ENCODE peak calls at places on chromosomes 2 and 18, in six cellular contexts. Z, X, K, R, T and V are unnamed samples.

GRCh38 chr18:47953471-47953931 is 23.0 kb upstream of the SMAD2 start:
- DNase-seq in Z (peak; percentile 12), X (peak; percentile 42), K (peak; percentile 84), R (no peak), T (peak; percentile 40), V (no peak)

GRCh38 chr2:109427661-109428091 is 186.1 kb downstream of the SEPTIN10 start:
- DNase-seq in Z (no peak), X (no peak), K (no peak), R (peak; percentile 35), T (no peak), V (no peak)

GRCh38 chr2:181038796-181039195 is 58.4 kb downstream of the UBE2E3 start:
- DNase-seq in Z (no peak), X (no peak), K (no peak), R (no peak), T (no peak), V (no peak)

GRCh38 chr2:26970928-26971627 is 641 bp downstream of the MAPRE3 start:
- DNase-seq in Z (no peak), X (peak; percentile 14), K (peak; percentile 65), R (no peak), T (peak; percentile 71), V (no peak)

GRCh38 chr2:1664698-1665097 is 79.6 kb downstream of the PXDN start:
- DNase-seq in Z (no peak), X (no peak), K (no peak), R (peak; percentile 50), T (no peak), V (no peak)

GRCh38 chr2:88690591-88691338 is 708 bp upstream of the RPIA start:
- DNase-seq in Z (peak; percentile 69), X (no peak), K (no peak), R (no peak), T (peak; percentile 54), V (no peak)

GRCh38 chr2:86216577-86217555 is 17.6 kb downstream of the MRPL35 start:
- DNase-seq in Z (no peak), X (peak; percentile 12), K (no peak), R (no peak), T (no peak), V (no peak)

GRCh38 chr2:73006969-73007710 is 64.4 kb downstream of the SFXN5 start:
- DNase-seq in Z (no peak), X (no peak), K (peak; percentile 19), R (no peak), T (no peak), V (no peak)

GRCh38 chr2:58427572-58428285 is 186.6 kb upstream of the FANCL start:
- DNase-seq in Z (no peak), X (no peak), K (no peak), R (no peak), T (peak; percentile 69), V (no peak)

GRCh38 chr18:68215931-68216330 is 499.0 kb downstream of the TMX3 start:
- DNase-seq in Z (no peak), X (peak; percentile 46), K (no peak), R (no peak), T (no peak), V (no peak)

GRCh38 chr18:78086931-78087330 is 837.3 kb downstream of the GALR1 start:
- DNase-seq in Z (no peak), X (no peak), K (no peak), R (no peak), T (no peak), V (no peak)

GRCh38 chr2:180033993-180034894 is 27.1 kb upstream of the CWC22 start:
- DNase-seq in Z (peak; percentile 49), X (no peak), K (no peak), R (no peak), T (peak; percentile 73), V (no peak)

GRCh38 chr2:195029804-195030654 is 627.0 kb upstream of the SLC39A10 start:
- DNase-seq in Z (no peak), X (no peak), K (no peak), R (no peak), T (no peak), V (no peak)

GRCh38 chr18:25102657-25103056 is 249.3 kb downstream of the ZNF521 start:
- DNase-seq in Z (no peak), X (no peak), K (no peak), R (no peak), T (no peak), V (no peak)

GRCh38 chr2:3741867-3742602 is 38.7 kb downstream of the DCDC2C start:
- DNase-seq in Z (no peak), X (no peak), K (no peak), R (no peak), T (peak; percentile 21), V (no peak)

GRCh38 chr2:88088999-88089398 is 21.4 kb downstream of the SMYD1 start:
- DNase-seq in Z (no peak), X (no peak), K (no peak), R (no peak), T (no peak), V (no peak)

GRCh38 chr2:119257198-119257597 is 33.6 kb downstream of the STEAP3 start:
- DNase-seq in Z (no peak), X (no peak), K (no peak), R (no peak), T (no peak), V (no peak)

GRCh38 chr2:37795938-37796337 is 124.5 kb upstream of the CDC42EP3 start:
- DNase-seq in Z (no peak), X (no peak), K (no peak), R (no peak), T (no peak), V (no peak)

GRCh38 chr2:64454316-64455030 is 511 bp downstream of the LGALSL start:
- DNase-seq in Z (peak; percentile 75), X (no peak), K (peak; percentile 82), R (peak; percentile 83), T (peak; percentile 72), V (no peak)
- H3K27ac ChIP-seq in Z (no peak overlapping the region), X (peak overlapping the region; percentile 91), K (peak overlapping the region; percentile 98), R (peak overlapping the region; percentile 98), T (no peak overlapping the region), V (no peak overlapping the region)

GRCh38 chr2:200314976-200315567 is 8.6 kb downstream of the SPATS2L start:
- DNase-seq in Z (no peak), X (no peak), K (no peak), R (no peak), T (no peak), V (no peak)
- H3K4me1 ChIP-seq in Z (no peaks in the 10 kb centered on the region), X (peaks cover 6% of the 10 kb centered on the region), K (peaks cover 52% of the 10 kb centered on the region), R (peaks cover 81% of the 10 kb centered on the region), T (peaks cover 86% of the 10 kb centered on the region), V (peaks cover 19% of the 10 kb centered on the region)

GRCh38 chr2:237723613-237724012 is 75.0 kb upstream of the RBM44 start:
- DNase-seq in Z (peak; percentile 70), X (peak; percentile 62), K (peak; percentile 29), R (peak; percentile 72), T (peak; percentile 69), V (no peak)
- H3K27ac ChIP-seq in Z (no peak overlapping the region), X (no peak overlapping the region), K (no peak overlapping the region), R (peak overlapping the region; percentile 97), T (no peak overlapping the region), V (no peak overlapping the region)

DNA sequence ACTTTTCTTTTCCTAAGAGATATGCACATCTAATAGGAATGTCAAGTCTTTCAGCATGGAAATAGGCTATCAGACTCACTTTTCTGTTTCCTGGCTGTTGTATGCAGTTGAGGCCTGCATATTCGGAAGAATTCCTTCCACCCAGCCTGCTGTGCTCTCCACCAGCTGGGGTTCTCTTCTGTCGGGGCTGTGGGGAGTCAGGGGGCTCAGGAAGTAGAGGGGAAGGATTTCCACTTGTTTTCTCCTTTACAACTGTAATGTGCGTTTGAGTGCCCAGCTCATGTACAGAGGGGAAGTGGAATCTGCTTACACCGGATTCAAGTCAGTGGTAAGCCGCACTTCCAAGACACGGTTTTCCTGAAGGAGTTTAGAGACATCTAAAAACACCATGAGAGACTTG is 90.2 kb downstream of the MTCL1 start:
- DNase-seq in Z (no peak), X (no peak), K (no peak), R (no peak), T (peak; percentile 36), V (no peak)
- H3K4me1 ChIP-seq in Z (no peaks in the 10 kb centered on the region), X (peaks cover 34% of the 10 kb centered on the region), K (no peaks in the 10 kb centered on the region), R (peaks cover 55% of the 10 kb centered on the region), T (peaks cover 67% of the 10 kb centered on the region), V (peaks cover 10% of the 10 kb centered on the region)

GRCh38 chr2:11581797-11582525 is 48.1 kb downstream of the GREB1 start:
- DNase-seq in Z (no peak), X (no peak), K (no peak), R (peak; percentile 53), T (no peak), V (no peak)

GRCh38 chr2:11584530-11585056 is 50.7 kb downstream of the GREB1 start:
- DNase-seq in Z (no peak), X (no peak), K (no peak), R (peak; percentile 48), T (no peak), V (no peak)

GRCh38 chr2:11582526-11583202 is 48.8 kb downstream of the GREB1 start:
- DNase-seq in Z (peak; percentile 41), X (no peak), K (peak; percentile 74), R (peak; percentile 77), T (peak; percentile 84), V (peak; percentile 55)

GRCh38 chr2:11583840-11584529 is 50.1 kb downstream of the GREB1 start:
- DNase-seq in Z (peak; percentile 59), X (peak; percentile 77), K (no peak), R (peak; percentile 86), T (peak; percentile 76), V (no peak)

DNA sequence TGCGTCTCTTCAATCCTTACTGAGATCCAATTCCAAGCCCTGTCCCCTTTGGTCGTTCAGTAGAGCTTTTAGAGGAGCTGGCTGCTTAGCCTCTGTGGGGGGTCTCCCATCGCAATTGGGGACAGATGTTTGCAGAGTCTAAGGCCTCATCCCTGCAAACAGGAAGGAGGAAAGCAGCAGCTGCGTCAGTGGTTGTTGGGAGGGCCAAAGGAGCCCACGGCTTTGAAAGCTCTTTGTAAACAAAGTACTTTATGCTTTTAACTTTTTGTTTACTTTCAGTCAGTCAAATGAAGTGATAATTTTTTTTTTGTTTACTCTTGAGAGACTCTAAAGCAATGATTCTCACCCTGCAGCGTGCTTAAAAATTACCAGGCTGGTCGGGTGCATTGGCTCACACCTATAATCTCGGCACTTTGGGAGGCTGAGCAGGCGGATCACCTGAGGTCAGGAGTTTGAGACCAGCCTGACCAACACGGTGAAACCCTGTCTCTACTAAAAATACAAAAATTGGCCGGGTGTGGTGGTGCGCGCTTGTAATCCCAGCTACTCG is 49.4 kb downstream of the GREB1 start:
- DNase-seq in Z (no peak), X (no peak), K (no peak), R (peak; percentile 76), T (peak; percentile 51), V (no peak)
- H3K27ac ChIP-seq in Z (no peak overlapping the region), X (no peak overlapping the region), K (no peak overlapping the region), R (no peak overlapping the region), T (no peak overlapping the region), V (no peak overlapping the region)

DNA sequence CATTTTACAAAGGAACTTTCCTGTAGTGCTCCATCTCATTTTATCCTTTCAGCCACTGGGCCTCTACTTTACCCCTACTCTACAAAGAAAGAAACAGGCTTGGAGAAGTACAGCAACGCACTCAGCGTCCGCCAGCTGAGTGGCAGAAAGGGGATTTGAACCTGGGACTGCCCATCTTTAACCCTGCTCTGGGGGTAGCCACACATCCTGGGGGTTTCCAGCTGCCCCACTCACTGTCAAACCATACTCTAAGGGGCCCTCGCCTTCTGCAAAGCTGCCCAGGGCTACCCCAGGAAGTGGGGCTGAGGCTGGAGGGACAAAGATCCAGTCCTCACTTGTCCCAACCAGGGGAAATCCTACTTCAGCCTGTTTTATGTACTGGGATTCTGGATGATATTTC is 17.9 kb downstream of the HS1BP3 start:
- DNase-seq in Z (no peak), X (no peak), K (no peak), R (no peak), T (no peak), V (no peak)
- H3K4me1 ChIP-seq in Z (peaks cover 14% of the 10 kb centered on the region), X (peaks cover 19% of the 10 kb centered on the region), K (peaks cover 42% of the 10 kb centered on the region), R (peaks cover 60% of the 10 kb centered on the region), T (peaks cover 6% of the 10 kb centered on the region), V (peaks cover 2% of the 10 kb centered on the region)